ENCODE peak calls at places on chromosome 2, in ten cellular contexts. G, P, Z, T, L, W, V, R, Y and D are unnamed samples.

GRCh38 chr2:24910245-24910644 is 9.8 kb downstream of the ADCY3 start:
- DNase-seq in G (no peak), P (no peak), Z (no peak), T (no peak), L (no peak), W (no peak), V (no peak), R (no peak), Y (no peak), D (no peak)

GRCh38 chr2:187552959-187553681 is 1.1 kb downstream of the TFPI start:
- DNase-seq in G (no peak), P (no peak), Z (peak; percentile 71), T (no peak), L (no peak), W (no peak), V (no peak), R (no peak), Y (peak; percentile 31), D (no peak)

GRCh38 chr2:46179037-46179621 is 118.1 kb upstream of the EPAS1 start:
- DNase-seq in G (no peak), P (peak; percentile 90), Z (peak; percentile 26), T (peak; percentile 80), L (peak; percentile 48), W (peak; percentile 33), V (peak; percentile 55), R (no peak), Y (peak; percentile 15), D (peak; percentile 57)

GRCh38 chr2:239471011-239471792 is 70.4 kb upstream of the HDAC4 start:
- DNase-seq in G (no peak), P (peak; percentile 25), Z (no peak), T (no peak), L (no peak), W (peak; percentile 22), V (no peak), R (no peak), Y (no peak), D (no peak)

GRCh38 chr2:205654878-205655601 is 27.3 kb upstream of the NRP2 start:
- DNase-seq in G (no peak), P (no peak), Z (no peak), T (no peak), L (no peak), W (no peak), V (no peak), R (peak; percentile 16), Y (no peak), D (no peak)

GRCh38 chr2:118718921-118719320 is 128.5 kb downstream of the EN1 start:
- DNase-seq in G (no peak), P (no peak), Z (no peak), T (no peak), L (no peak), W (no peak), V (no peak), R (no peak), Y (no peak), D (no peak)

GRCh38 chr2:130846686-130847375 is 10.1 kb downstream of the ARHGEF4 start:
- DNase-seq in G (no peak), P (no peak), Z (no peak), T (no peak), L (no peak), W (no peak), V (no peak), R (no peak), Y (no peak), D (no peak)

GRCh38 chr2:60641866-60642788 is 88.7 kb upstream of the BCL11A start:
- DNase-seq in G (no peak), P (no peak), Z (peak; percentile 67), T (no peak), L (peak; percentile 13), W (peak; percentile 29), V (peak; percentile 59), R (peak; percentile 47), Y (peak; percentile 56), D (peak; percentile 43)

GRCh38 chr2:53356291-53356905 is 411.2 kb upstream of the CHAC2 start:
- DNase-seq in G (peak; percentile 61), P (no peak), Z (peak; percentile 5), T (no peak), L (no peak), W (no peak), V (no peak), R (no peak), Y (no peak), D (no peak)

GRCh38 chr2:67625671-67626070 is 228.5 kb downstream of the ETAA1 start:
- DNase-seq in G (no peak), P (no peak), Z (no peak), T (no peak), L (no peak), W (no peak), V (no peak), R (no peak), Y (no peak), D (no peak)

DNA sequence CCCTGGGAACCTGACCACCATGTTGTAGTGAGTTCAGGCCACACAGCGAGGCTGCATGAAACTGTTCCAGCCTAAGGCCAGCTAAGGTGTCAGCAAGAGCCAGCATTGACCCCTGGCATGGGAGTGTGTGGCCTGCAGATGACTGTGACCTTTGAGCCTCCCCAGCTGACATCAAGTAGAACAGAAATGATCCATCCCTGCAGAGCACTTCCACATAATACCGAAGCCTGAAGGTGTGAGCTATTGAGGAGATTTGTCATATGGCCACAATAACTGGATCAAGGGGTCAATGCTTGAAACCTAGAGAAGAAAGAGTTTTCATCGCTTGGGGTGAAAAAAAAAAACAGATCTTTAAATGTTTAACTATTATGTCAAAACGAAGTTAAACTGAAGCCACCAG is 207.3 kb upstream of the SOX11 start:
- DNase-seq in G (no peak), P (no peak), Z (no peak), T (no peak), L (no peak), W (no peak), V (no peak), R (no peak), Y (no peak), D (no peak)
- H3K4me3 ChIP-seq in G (no peak overlapping the region), P (no peak overlapping the region), Z (no peak overlapping the region), T (no peak overlapping the region), L (no peak overlapping the region), W (no peak overlapping the region), V (no peak overlapping the region), R (no peak overlapping the region), Y (no peak overlapping the region), D (no peak overlapping the region)

GRCh38 chr2:132740081-132740480 is 70.1 kb upstream of the LYPD1 start:
- DNase-seq in G (no peak), P (no peak), Z (no peak), T (no peak), L (no peak), W (no peak), V (no peak), R (no peak), Y (no peak), D (no peak)
- TF ChIP-seq EP300 in G (no peak), P (no peak), Z (no peak), T (no peak), L (no peak), W (no peak), V (no peak), R (no peak), Y (no peak), D (no peak)

GRCh38 chr2:2805263-2805662 is 474.2 kb upstream of the MYT1L start:
- DNase-seq in G (no peak), P (no peak), Z (no peak), T (no peak), L (no peak), W (no peak), V (no peak), R (no peak), Y (no peak), D (no peak)
- H3K4me3 ChIP-seq in G (no peak overlapping the region), P (no peak overlapping the region), Z (no peak overlapping the region), T (no peak overlapping the region), L (no peak overlapping the region), W (no peak overlapping the region), V (no peak overlapping the region), R (no peak overlapping the region), Y (no peak overlapping the region), D (no peak overlapping the region)

DNA sequence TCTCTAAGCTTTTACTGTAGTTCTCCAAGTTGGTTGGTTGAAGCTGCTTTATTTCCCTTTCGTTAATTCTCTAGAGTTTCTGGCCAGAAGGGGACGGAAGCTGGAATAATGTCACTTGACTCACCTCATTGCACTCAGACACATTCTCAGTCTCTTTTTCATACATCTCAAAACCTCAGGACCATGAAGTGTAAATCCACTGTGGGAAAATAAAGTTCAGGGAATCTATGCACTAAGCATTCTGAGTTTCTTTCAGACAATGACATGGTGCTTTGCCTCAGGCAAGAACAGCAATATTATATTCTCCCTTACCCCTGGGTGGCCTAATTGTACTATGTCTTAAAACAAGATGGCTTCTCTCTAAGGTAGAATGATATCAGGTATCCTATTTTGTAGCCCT is 167.8 kb downstream of the PRPF40A start:
- DNase-seq in G (no peak), P (no peak), Z (no peak), T (no peak), L (no peak), W (no peak), V (no peak), R (no peak), Y (no peak), D (no peak)
- TF ChIP-seq EP300 in G (no peak), P (no peak), Z (no peak), T (no peak), L (no peak), W (no peak), V (no peak), R (no peak), Y (no peak), D (no peak)

GRCh38 chr2:231684314-231685223 is 23.8 kb upstream of the PTMA start:
- DNase-seq in G (peak; percentile 79), P (peak; percentile 52), Z (no peak), T (no peak), L (no peak), W (no peak), V (no peak), R (no peak), Y (no peak), D (no peak)
- H3K4me3 ChIP-seq in G (no peak overlapping the region), P (no peak overlapping the region), Z (no peak overlapping the region), T (no peak overlapping the region), L (no peak overlapping the region), W (no peak overlapping the region), V (no peak overlapping the region), R (no peak overlapping the region), Y (no peak overlapping the region), D (no peak overlapping the region)

GRCh38 chr2:95023222-95023597 is 2.3 kb upstream of the MAL start:
- DNase-seq in G (no peak), P (no peak), Z (peak; percentile 40), T (no peak), L (no peak), W (peak; percentile 61), V (no peak), R (no peak), Y (no peak), D (no peak)
- TF ChIP-seq EP300 in G (no peak), P (no peak), Z (no peak), T (no peak), L (no peak), W (no peak), V (no peak), R (no peak), Y (no peak), D (no peak)